ENCODE peak calls at places on chromosome 11, in nine cellular contexts. I, J, F, G, U, B, V, P and M are unnamed samples.

GRCh38 chr11:128521697-128522062 is 65.7 kb downstream of the ETS1 start:
- DNase-seq in V (no peak), B (no peak), U (no peak), P (no peak), I (no peak), F (no peak), J (no peak), G (no peak), M (peak)

GRCh38 chr11:27847496-27847895 is 147.2 kb upstream of the BDNF start:
- DNase-seq in P (no peak), G (no peak), F (no peak), I (no peak), J (no peak), U (no peak), V (no peak), B (no peak), M (no peak)

GRCh38 chr11:72831521-72832300 is 17.5 kb downstream of the ATG16L2 start:
- DNase-seq in J (no peak), P (peak), I (peak), G (peak), B (peak), U (peak), V (peak), F (peak), M (peak)

GRCh38 chr11:75272391-75272790 is 31.8 kb downstream of the TPBGL start:
- DNase-seq in P (no peak), J (no peak), B (no peak), F (no peak), U (no peak), G (no peak), V (no peak), I (no peak), M (no peak)

GRCh38 chr11:86089659-86090058 is 20.8 kb upstream of the PICALM start:
- DNase-seq in V (peak), G (no peak), J (no peak), F (no peak), B (peak), U (peak), I (no peak), P (no peak), M (no peak)

GRCh38 chr11:69297926-69298777 is 4.2 kb downstream of the MYEOV start:
- DNase-seq in J (no peak), U (peak), B (peak), I (peak), V (peak), F (peak), G (peak), P (no peak), M (no peak)

GRCh38 chr11:132423266-132423665 is 1052.9 kb downstream of the NTM start:
- DNase-seq in U (no peak), I (no peak), F (no peak), J (no peak), V (no peak), G (no peak), B (no peak), P (no peak), M (no peak)

GRCh38 chr11:76892305-76892704 is 31.6 kb downstream of the ACER3 start:
- DNase-seq in J (no peak), U (no peak), I (no peak), F (no peak), B (no peak), P (no peak), V (no peak), G (no peak), M (no peak)

GRCh38 chr11:20015529-20016427 is 144.5 kb downstream of the DBX1 start:
- DNase-seq in U (peak), B (no peak), V (no peak), J (no peak), P (no peak), F (no peak), I (no peak), G (no peak), M (no peak)

GRCh38 chr11:36109850-36110606 is 166.2 kb downstream of the LDLRAD3 start:
- DNase-seq in J (no peak), U (peak), F (no peak), B (no peak), P (no peak), G (no peak), V (no peak), I (no peak), M (no peak)

GRCh38 chr11:104159356-104159755 is 4.6 kb downstream of the PDGFD start:
- DNase-seq in I (no peak), U (no peak), P (no peak), J (no peak), V (no peak), G (no peak), F (no peak), B (no peak), M (no peak)